ENCODE peak calls at places on chromosomes 4 and X, in six cellular contexts. H, I, Q, A, Y and E are unnamed samples.

GRCh38 chr4:7767526-7767925 is 172.1 kb downstream of the AFAP1 start:
- DNase-seq in Q (no peak), Y (no peak), A (no peak), H (no peak), I (no peak), E (no peak)

GRCh38 chr4:125393825-125394224 is 79.1 kb downstream of the FAT4 start:
- DNase-seq in Y (no peak), A (no peak), Q (no peak), H (no peak), I (no peak), E (no peak)

GRCh38 chrX:102599950-102600579 is 750 bp downstream of the ARMCX5 start:
- DNase-seq in Y (no peak), A (no peak), Q (no peak), H (no peak), I (no peak), E (no peak)

GRCh38 chr4:71355045-71355444 is 16.2 kb downstream of the SLC4A4 start:
- DNase-seq in H (no peak), I (no peak), Y (peak; percentile 3), A (no peak), Q (no peak), E (no peak)

GRCh38 chr4:140689628-140690027 is 66.6 kb downstream of the TBC1D9 start:
- DNase-seq in A (no peak), H (no peak), I (no peak), Y (no peak), Q (no peak), E (no peak)

GRCh38 chr4:174318829-174319764 is 35.4 kb downstream of the CEP44 start:
- DNase-seq in Q (peak; percentile 27), Y (no peak), A (no peak), H (no peak), I (no peak), E (peak; percentile 3)

GRCh38 chrX:100649550-100650356 is 5.8 kb downstream of the SRPX2 start:
- DNase-seq in Q (no peak), A (peak; percentile 78), H (no peak), Y (peak; percentile 37), I (no peak), E (no peak)

GRCh38 chr4:100721077-100721476 is 203.3 kb upstream of the EMCN start:
- DNase-seq in I (no peak), A (no peak), Y (peak; percentile 4), H (no peak), Q (no peak), E (no peak)

GRCh38 chr4:95386410-95386809 is 162.4 kb downstream of the UNC5C start:
- DNase-seq in Y (no peak), A (no peak), Q (no peak), H (no peak), I (no peak), E (no peak)

GRCh38 chr4:183173580-183174526 is 74.8 kb downstream of the WWC2 start:
- DNase-seq in A (no peak), H (no peak), Y (peak; percentile 29), I (no peak), Q (no peak), E (no peak)

GRCh38 chr4:77172336-77172735 is 15.3 kb downstream of the CCNG2 start:
- DNase-seq in Q (no peak), H (no peak), Y (peak; percentile 26), I (no peak), A (no peak), E (no peak)